ENCODE peak calls at places on chromosome 14, in ten cellular contexts. T, X, O, L, H, Z, K, C, E and V are unnamed samples.

GRCh38 chr14:69046468-69046867 is 67.4 kb upstream of the ACTN1 start:
- DNase-seq in T (no peak), L (no peak), X (no peak), O (no peak), K (no peak), Z (peak; percentile 84), H (peak; percentile 80), E (no peak), C (no peak), V (no peak)

GRCh38 chr14:72677664-72678063 is 216.2 kb downstream of the DPF3 start:
- DNase-seq in Z (no peak), X (no peak), L (no peak), H (no peak), K (no peak), E (no peak), O (no peak), T (no peak), C (no peak), V (no peak)

GRCh38 chr14:68979722-68980552 is 835 bp upstream of the ACTN1 start:
- DNase-seq in E (peak; percentile 50), O (peak; percentile 36), X (peak; percentile 68), T (no peak), C (no peak), H (peak; percentile 89), Z (peak; percentile 34), L (peak; percentile 74), K (no peak), V (peak; percentile 29)

GRCh38 chr14:38989917-38990546 is 113.0 kb downstream of the SEC23A start:
- DNase-seq in O (no peak), C (no peak), H (no peak), X (no peak), T (peak; percentile 60), L (no peak), K (no peak), E (no peak), Z (no peak), V (no peak)

GRCh38 chr14:93543766-93544165 is 113.0 kb downstream of the UNC79 start:
- DNase-seq in L (no peak), O (peak; percentile 32), Z (no peak), C (no peak), H (no peak), E (no peak), T (peak; percentile 27), K (peak; percentile 68), X (no peak), V (peak; percentile 13)

GRCh38 chr14:99538275-99538674 is 57.1 kb downstream of the CCNK start:
- DNase-seq in E (no peak), H (no peak), X (no peak), Z (peak; percentile 41), L (no peak), C (no peak), O (no peak), T (no peak), K (no peak), V (peak; percentile 17)

GRCh38 chr14:29710015-29710414 is 217.6 kb downstream of the PRKD1 start:
- DNase-seq in X (no peak), K (no peak), H (no peak), O (no peak), C (no peak), T (no peak), E (no peak), Z (no peak), L (no peak), V (no peak)

GRCh38 chr14:50087350-50088116 is 28.8 kb downstream of the VCPKMT start:
- DNase-seq in E (no peak), K (no peak), C (no peak), L (no peak), H (no peak), T (peak; percentile 51), Z (no peak), X (no peak), O (no peak), V (no peak)

GRCh38 chr14:73237219-73237785 is at the start of gene PAPLN:
- DNase-seq in T (no peak), Z (no peak), E (no peak), C (no peak), H (peak; percentile 80), O (peak; percentile 68), X (peak; percentile 70), L (peak; percentile 66), K (no peak), V (no peak)

GRCh38 chr14:99177876-99178630 is 93.9 kb downstream of the BCL11B start:
- DNase-seq in O (no peak), T (no peak), E (no peak), Z (no peak), C (no peak), L (no peak), H (no peak), K (no peak), X (no peak), V (no peak)

GRCh38 chr14:41289025-41289424 is 317.7 kb upstream of the LRFN5 start:
- DNase-seq in L (no peak), E (no peak), X (peak; percentile 13), Z (no peak), H (no peak), C (no peak), T (no peak), K (no peak), O (no peak), V (no peak)

GRCh38 chr14:87152701-87153100 is 840.3 kb downstream of the GALC start:
- DNase-seq in C (no peak), Z (no peak), K (peak; percentile 100), T (peak; percentile 8), X (no peak), H (no peak), O (no peak), E (no peak), L (no peak), V (no peak)

GRCh38 chr14:86782092-86782580 is 1210.8 kb downstream of the GALC start:
- DNase-seq in K (no peak), H (no peak), C (no peak), Z (no peak), O (no peak), T (no peak), X (no peak), E (no peak), L (no peak), V (no peak)

GRCh38 chr14:100432652-100433427 is 109.7 kb downstream of the SLC25A47 start:
- DNase-seq in E (no peak), Z (no peak), L (no peak), X (no peak), H (no peak), K (no peak), C (no peak), T (no peak), O (no peak), V (no peak)

GRCh38 chr14:96567289-96567899 is 65.2 kb downstream of the PAPOLA start:
- DNase-seq in X (no peak), O (peak; percentile 36), C (no peak), T (no peak), L (no peak), Z (no peak), H (no peak), E (no peak), K (peak; percentile 92), V (no peak)

GRCh38 chr14:69152181-69152943 is 557 bp downstream of the DCAF5 start:
- DNase-seq in L (peak; percentile 55), O (peak; percentile 32), H (peak; percentile 73), X (no peak), K (peak; percentile 91), E (no peak), T (peak; percentile 28), Z (peak; percentile 41), C (no peak), V (peak; percentile 39)

GRCh38 chr14:102971314-102971713 is 48.9 kb downstream of the AMN start:
- DNase-seq in T (no peak), H (peak; percentile 47), C (no peak), E (no peak), K (no peak), O (no peak), L (no peak), Z (no peak), X (no peak), V (no peak)
- H3K4me1 ChIP-seq in T (no peaks in the 10 kb centered on the region), H (no peaks in the 10 kb centered on the region), C (no peaks in the 10 kb centered on the region), E (no peaks in the 10 kb centered on the region), K (peaks cover 10% of the 10 kb centered on the region), O (peaks cover 3% of the 10 kb centered on the region), L (no peaks in the 10 kb centered on the region), Z (no peaks in the 10 kb centered on the region), X (peaks cover 23% of the 10 kb centered on the region), V (no peaks in the 10 kb centered on the region)

DNA sequence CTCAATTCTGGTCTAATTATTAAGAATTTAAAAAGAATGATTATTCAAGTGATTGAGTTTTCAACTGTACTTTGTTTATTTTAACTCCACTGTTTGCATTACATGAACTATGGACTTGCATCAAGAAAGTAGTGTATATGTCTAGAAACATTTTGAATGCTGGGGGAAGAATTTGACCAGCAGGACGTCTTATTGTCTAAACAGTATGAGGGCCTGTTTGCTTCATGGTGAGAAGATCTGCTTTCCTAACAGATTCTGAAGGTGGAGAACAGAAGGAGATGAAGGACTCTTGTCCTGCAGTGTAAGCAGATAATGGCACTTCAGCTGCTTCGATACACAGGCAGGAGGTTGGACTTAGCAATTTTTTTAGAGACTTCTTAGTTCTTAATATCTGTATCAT is 176.0 kb downstream of the DACT1 start:
- DNase-seq in C (no peak), X (no peak), H (no peak), O (no peak), L (no peak), E (no peak), T (no peak), K (no peak), Z (no peak), V (no peak)
- H3K4me1 ChIP-seq in C (no peaks in the 10 kb centered on the region), X (no peaks in the 10 kb centered on the region), H (no peaks in the 10 kb centered on the region), O (peaks cover 4% of the 10 kb centered on the region), L (no peaks in the 10 kb centered on the region), E (no peaks in the 10 kb centered on the region), T (no peaks in the 10 kb centered on the region), K (no peaks in the 10 kb centered on the region), Z (no peaks in the 10 kb centered on the region), V (no peaks in the 10 kb centered on the region)

DNA sequence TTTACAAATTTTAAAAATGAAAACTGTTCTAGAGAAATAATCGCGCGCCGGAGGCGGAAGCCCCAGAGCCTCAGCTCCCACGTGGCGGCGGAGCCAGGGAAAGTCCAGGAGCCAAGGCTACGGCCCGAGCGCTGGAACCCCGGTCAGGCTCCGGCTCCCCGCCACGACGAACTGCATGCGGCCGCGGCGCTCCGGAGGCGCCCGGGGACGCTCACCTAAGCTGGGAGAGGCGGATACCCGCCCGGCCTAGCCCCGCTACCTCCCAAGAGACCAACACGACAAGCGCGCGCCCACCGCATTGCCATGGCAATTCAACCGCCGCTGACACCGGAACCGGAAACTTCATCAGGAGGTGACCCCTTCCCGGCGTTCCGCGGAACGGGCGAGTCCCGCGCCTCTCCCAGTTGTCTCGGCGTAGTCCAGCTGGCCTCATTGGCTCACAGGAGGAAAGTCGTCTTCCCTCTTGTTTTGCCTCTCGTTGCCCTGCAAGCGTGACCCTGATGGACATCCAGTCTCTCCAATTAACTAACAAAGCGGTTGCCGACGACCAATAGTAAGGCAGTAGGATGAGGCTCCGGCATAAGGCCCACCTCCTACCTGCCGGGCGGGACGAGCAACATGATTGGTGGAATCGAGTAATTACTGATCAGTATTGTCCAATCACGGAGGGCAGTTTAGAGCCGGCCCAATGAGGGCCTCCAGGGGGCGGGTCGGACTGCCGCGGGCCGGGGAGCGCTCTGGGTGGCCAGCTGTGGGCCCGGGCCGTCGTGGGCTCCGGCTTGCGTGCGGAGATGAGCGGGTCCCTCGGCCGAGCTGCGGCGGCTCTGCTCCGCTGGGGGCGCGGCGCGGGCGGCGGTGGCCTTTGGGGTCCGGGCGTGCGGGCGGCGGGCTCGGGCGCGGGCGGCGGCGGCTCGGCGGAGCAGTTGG is at the start of gene GLRX5:
- DNase-seq in K (peak; percentile 100), E (peak; percentile 97), Z (peak; percentile 100), T (peak; percentile 96), C (peak; percentile 99), X (peak; percentile 99), O (peak; percentile 100), L (peak; percentile 98), H (peak; percentile 98), V (peak; percentile 100)
- H3K4me1 ChIP-seq in K (peaks cover 54% of the 10 kb centered on the region), E (peaks cover 87% of the 10 kb centered on the region), Z (peaks cover 48% of the 10 kb centered on the region), T (peaks cover 3% of the 10 kb centered on the region), C (peaks cover 34% of the 10 kb centered on the region), X (peaks cover 74% of the 10 kb centered on the region), O (peaks cover 43% of the 10 kb centered on the region), L (peaks cover 5% of the 10 kb centered on the region), H (peaks cover 7% of the 10 kb centered on the region), V (peaks cover 37% of the 10 kb centered on the region)

GRCh38 chr14:22979748-22980392 is 2.5 kb downstream of the AJUBA start:
- DNase-seq in X (no peak), T (no peak), K (no peak), Z (no peak), L (no peak), E (no peak), O (peak; percentile 18), C (no peak), H (no peak), V (no peak)
- H3K4me1 ChIP-seq in X (peaks cover 14% of the 10 kb centered on the region), T (no peaks in the 10 kb centered on the region), K (peaks cover 15% of the 10 kb centered on the region), Z (peaks cover 37% of the 10 kb centered on the region), L (no peaks in the 10 kb centered on the region), E (peaks cover 76% of the 10 kb centered on the region), O (peaks cover 54% of the 10 kb centered on the region), C (peaks cover 29% of the 10 kb centered on the region), H (peaks cover 5% of the 10 kb centered on the region), V (peaks cover 50% of the 10 kb centered on the region)